ENCODE peak calls at places on chromosomes 13 and 19, in six cellular contexts. One of them, this sample, is unnamed.
A peak's percentile ranks its signal among the peaks of the same experiment; 100 is the strongest.

GRCh38 chr13:29125934-29126424 is 305.8 kb downstream of the MTUS2 start:
- DNase-seq in transverse colon: no peak
- DNase-seq in upper lobe of left lung: no peak
- DNase-seq in tibial nerve: no peak
- DNase-seq in K562: no peak
- DNase-seq in stomach: no peak
- DNase-seq in this sample: no peak

GRCh38 chr19:42074513-42075363 is 1.2 kb upstream of the ZNF574 start:
- DNase-seq in transverse colon: peak; percentile 43
- DNase-seq in upper lobe of left lung: no peak
- DNase-seq in tibial nerve: peak; percentile 17
- DNase-seq in K562: peak; percentile 75
- DNase-seq in stomach: no peak
- DNase-seq in this sample: peak; percentile 56

GRCh38 chr13:48181482-48182145 is 51.4 kb upstream of the ITM2B start:
- DNase-seq in transverse colon: no peak
- DNase-seq in upper lobe of left lung: no peak
- DNase-seq in tibial nerve: no peak
- DNase-seq in K562: no peak
- DNase-seq in stomach: no peak
- DNase-seq in this sample: no peak

GRCh38 chr19:42345191-42345812 is 19.9 kb downstream of the MEGF8 start:
- DNase-seq in transverse colon: no peak
- DNase-seq in upper lobe of left lung: no peak
- DNase-seq in tibial nerve: no peak
- DNase-seq in K562: no peak
- DNase-seq in stomach: no peak
- DNase-seq in this sample: no peak

GRCh38 chr13:75530536-75530935 is 7.1 kb downstream of the COMMD6 start:
- DNase-seq in transverse colon: no peak
- DNase-seq in upper lobe of left lung: no peak
- DNase-seq in tibial nerve: no peak
- DNase-seq in K562: no peak
- DNase-seq in stomach: no peak
- DNase-seq in this sample: no peak

GRCh38 chr13:109275848-109276247 is 510.5 kb downstream of the IRS2 start:
- DNase-seq in transverse colon: peak; percentile 40
- DNase-seq in upper lobe of left lung: no peak
- DNase-seq in tibial nerve: no peak
- DNase-seq in K562: no peak
- DNase-seq in stomach: no peak
- DNase-seq in this sample: no peak

GRCh38 chr19:13085673-13086072 is 17.0 kb downstream of the LYL1 start:
- DNase-seq in transverse colon: no peak
- DNase-seq in upper lobe of left lung: peak; percentile 89
- DNase-seq in tibial nerve: no peak
- DNase-seq in K562: no peak
- DNase-seq in stomach: no peak
- DNase-seq in this sample: no peak

GRCh38 chr19:12636631-12637030 is 25.9 kb downstream of the ZNF791 start:
- DNase-seq in transverse colon: no peak
- DNase-seq in upper lobe of left lung: no peak
- DNase-seq in tibial nerve: no peak
- DNase-seq in K562: no peak
- DNase-seq in stomach: no peak
- DNase-seq in this sample: no peak

GRCh38 chr13:30173301-30173605 is 134.1 kb downstream of the KATNAL1 start:
- DNase-seq in transverse colon: no peak
- DNase-seq in upper lobe of left lung: no peak
- DNase-seq in tibial nerve: no peak
- DNase-seq in K562: no peak
- DNase-seq in stomach: no peak
- DNase-seq in this sample: no peak

GRCh38 chr13:40189885-40190655 is 476.4 kb downstream of the FOXO1 start:
- DNase-seq in transverse colon: no peak
- DNase-seq in upper lobe of left lung: no peak
- DNase-seq in tibial nerve: no peak
- DNase-seq in K562: no peak
- DNase-seq in stomach: no peak
- DNase-seq in this sample: peak; percentile 42

GRCh38 chr13:109812375-109812774 is 26.0 kb upstream of the IRS2 start:
- DNase-seq in transverse colon: no peak
- DNase-seq in upper lobe of left lung: no peak
- DNase-seq in tibial nerve: no peak
- DNase-seq in K562: no peak
- DNase-seq in stomach: no peak
- DNase-seq in this sample: no peak

GRCh38 chr19:4831351-4832340 is at the start of gene TICAM1:
- DNase-seq in transverse colon: peak; percentile 90
- DNase-seq in upper lobe of left lung: peak; percentile 86
- DNase-seq in tibial nerve: peak; percentile 35
- DNase-seq in K562: peak; percentile 78
- DNase-seq in stomach: peak; percentile 80
- DNase-seq in this sample: peak; percentile 62

GRCh38 chr19:50486823-50487515 is 10.3 kb upstream of the GARIN5A start:
- DNase-seq in transverse colon: no peak
- DNase-seq in upper lobe of left lung: no peak
- DNase-seq in tibial nerve: no peak
- DNase-seq in K562: peak; percentile 58
- DNase-seq in stomach: no peak
- DNase-seq in this sample: no peak

GRCh38 chr13:44759222-44759721 is 183.1 kb upstream of the TSC22D1 start:
- DNase-seq in transverse colon: peak; percentile 32
- DNase-seq in upper lobe of left lung: no peak
- DNase-seq in tibial nerve: no peak
- DNase-seq in K562: no peak
- DNase-seq in stomach: peak; percentile 41
- DNase-seq in this sample: no peak

GRCh38 chr19:51107406-51108065 is 673 bp downstream of the CTU1 start:
- DNase-seq in transverse colon: no peak
- DNase-seq in upper lobe of left lung: no peak
- DNase-seq in tibial nerve: peak; percentile 8
- DNase-seq in K562: peak; percentile 55
- DNase-seq in stomach: no peak
- DNase-seq in this sample: no peak

GRCh38 chr13:24745516-24745860 is 18.5 kb upstream of the RNF17 start:
- DNase-seq in transverse colon: no peak
- DNase-seq in upper lobe of left lung: no peak
- DNase-seq in tibial nerve: no peak
- DNase-seq in K562: no peak
- DNase-seq in stomach: no peak
- DNase-seq in this sample: no peak

GRCh38 chr19:6033744-6034264 is 55.9 kb upstream of the RANBP3 start:
- DNase-seq in transverse colon: no peak
- DNase-seq in upper lobe of left lung: no peak
- DNase-seq in tibial nerve: no peak
- DNase-seq in K562: no peak
- DNase-seq in stomach: no peak
- DNase-seq in this sample: no peak

GRCh38 chr19:5775668-5776309 is 8.8 kb downstream of the PRR22 start:
- DNase-seq in transverse colon: no peak
- DNase-seq in upper lobe of left lung: no peak
- DNase-seq in tibial nerve: no peak
- DNase-seq in K562: no peak
- DNase-seq in stomach: no peak
- DNase-seq in this sample: no peak

GRCh38 chr13:40271931-40272775 is 394.3 kb downstream of the FOXO1 start:
- DNase-seq in transverse colon: peak; percentile 38
- DNase-seq in upper lobe of left lung: no peak
- DNase-seq in tibial nerve: peak; percentile 91
- DNase-seq in K562: no peak
- DNase-seq in stomach: peak; percentile 49
- DNase-seq in this sample: peak; percentile 86

GRCh38 chr19:42422576-42423461 is 4.4 kb downstream of the LIPE start:
- DNase-seq in transverse colon: peak; percentile 47
- DNase-seq in upper lobe of left lung: no peak
- DNase-seq in tibial nerve: no peak
- DNase-seq in K562: no peak
- DNase-seq in stomach: no peak
- DNase-seq in this sample: no peak

GRCh38 chr13:38191016-38191415 is 158.6 kb upstream of the UFM1 start:
- DNase-seq in transverse colon: no peak
- DNase-seq in upper lobe of left lung: no peak
- DNase-seq in tibial nerve: no peak
- DNase-seq in K562: no peak
- DNase-seq in stomach: no peak
- DNase-seq in this sample: no peak

GRCh38 chr19:45591004-45591637 is 6.5 kb upstream of the OPA3 start:
- DNase-seq in transverse colon: peak; percentile 73
- DNase-seq in upper lobe of left lung: peak; percentile 66
- DNase-seq in tibial nerve: no peak
- DNase-seq in K562: peak; percentile 84
- DNase-seq in stomach: peak; percentile 77
- DNase-seq in this sample: no peak

GRCh38 chr13:98014766-98015165 is 61.3 kb downstream of the IPO5 start:
- DNase-seq in transverse colon: no peak
- DNase-seq in upper lobe of left lung: no peak
- DNase-seq in tibial nerve: no peak
- DNase-seq in K562: no peak
- DNase-seq in stomach: no peak
- DNase-seq in this sample: no peak

GRCh38 chr13:108595416-108596257 is 33.8 kb upstream of the MYO16 start:
- DNase-seq in transverse colon: no peak
- DNase-seq in upper lobe of left lung: no peak
- DNase-seq in tibial nerve: no peak
- DNase-seq in K562: no peak
- DNase-seq in stomach: no peak
- DNase-seq in this sample: no peak

GRCh38 chr19:31058676-31059075 is 290.6 kb downstream of the TSHZ3 start:
- DNase-seq in transverse colon: no peak
- DNase-seq in upper lobe of left lung: no peak
- DNase-seq in tibial nerve: no peak
- DNase-seq in K562: no peak
- DNase-seq in stomach: no peak
- DNase-seq in this sample: no peak

GRCh38 chr19:29708553-29709439 is 6.3 kb downstream of the C19orf12 start:
- DNase-seq in transverse colon: peak; percentile 42
- DNase-seq in upper lobe of left lung: no peak
- DNase-seq in tibial nerve: no peak
- DNase-seq in K562: no peak
- DNase-seq in stomach: no peak
- DNase-seq in this sample: peak; percentile 34
- TF ChIP-seq EP300 in transverse colon: no peak
- TF ChIP-seq EP300 in upper lobe of left lung: no peak
- TF ChIP-seq EP300 in tibial nerve: peak; percentile 23
- TF ChIP-seq EP300 in K562: no peak
- TF ChIP-seq EP300 in stomach: no peak
- TF ChIP-seq EP300 in this sample: no peak

GRCh38 chr19:48897181-48897580 is 1.4 kb downstream of the TULP2 start:
- DNase-seq in transverse colon: no peak
- DNase-seq in upper lobe of left lung: no peak
- DNase-seq in tibial nerve: no peak
- DNase-seq in K562: no peak
- DNase-seq in stomach: no peak
- DNase-seq in this sample: no peak

GRCh38 chr19:48895226-48895625 is 3.3 kb downstream of the TULP2 start:
- DNase-seq in transverse colon: no peak
- DNase-seq in upper lobe of left lung: no peak
- DNase-seq in tibial nerve: no peak
- DNase-seq in K562: no peak
- DNase-seq in stomach: no peak
- DNase-seq in this sample: no peak

GRCh38 chr19:48900477-48901452 is 653 bp downstream of the NUCB1 start:
- DNase-seq in transverse colon: no peak
- DNase-seq in upper lobe of left lung: no peak
- DNase-seq in tibial nerve: no peak
- DNase-seq in K562: no peak
- DNase-seq in stomach: no peak
- DNase-seq in this sample: no peak

GRCh38 chr19:48896191-48896720 is 2.3 kb downstream of the TULP2 start:
- DNase-seq in transverse colon: peak; percentile 43
- DNase-seq in upper lobe of left lung: peak; percentile 56
- DNase-seq in tibial nerve: peak; percentile 71
- DNase-seq in K562: peak; percentile 84
- DNase-seq in stomach: no peak
- DNase-seq in this sample: peak; percentile 88

DNA sequence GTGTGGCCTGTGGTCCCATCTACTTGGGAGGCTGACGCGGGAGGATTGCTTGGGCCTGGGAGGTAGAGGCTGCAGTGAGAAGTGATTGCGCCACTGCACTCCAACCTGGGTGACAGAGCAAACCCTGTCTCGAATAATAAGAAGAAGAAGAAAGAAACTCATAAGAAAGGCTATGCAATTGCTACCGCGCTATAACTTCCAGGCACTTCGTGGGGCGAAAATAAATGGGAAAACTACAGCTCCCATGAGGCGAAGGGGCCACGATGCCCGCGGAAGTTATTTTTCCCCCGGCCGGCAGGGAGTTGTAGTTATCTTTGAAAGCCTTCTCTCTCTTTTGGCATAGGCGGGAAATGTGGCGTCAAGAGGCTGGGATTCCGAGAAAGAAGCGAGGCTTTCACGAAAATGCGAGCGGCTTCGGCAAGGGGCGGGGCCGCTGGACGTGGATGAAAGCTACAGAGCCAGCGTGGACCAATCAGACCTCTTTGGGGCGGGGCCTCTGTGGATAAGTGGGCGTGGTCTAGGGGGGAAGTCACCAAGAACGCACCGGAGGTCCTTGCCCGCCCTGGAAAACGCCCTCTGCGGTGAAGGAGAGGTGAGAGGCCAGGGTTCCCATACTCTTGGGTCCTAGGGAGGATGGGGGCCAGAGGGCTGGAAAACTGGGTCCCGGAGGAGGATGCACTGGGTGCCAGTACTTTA is at the start of gene NUCB1:
- DNase-seq in transverse colon: peak; percentile 99
- DNase-seq in upper lobe of left lung: peak; percentile 99
- DNase-seq in tibial nerve: peak; percentile 100
- DNase-seq in K562: peak; percentile 98
- DNase-seq in stomach: peak; percentile 99
- DNase-seq in this sample: peak; percentile 99
- TF ChIP-seq EP300 in transverse colon: peak; percentile 89
- TF ChIP-seq EP300 in upper lobe of left lung: no peak
- TF ChIP-seq EP300 in tibial nerve: peak; percentile 92
- TF ChIP-seq EP300 in K562: peak; percentile 73
- TF ChIP-seq EP300 in stomach: peak; percentile 73
- TF ChIP-seq EP300 in this sample: peak; percentile 98

DNA sequence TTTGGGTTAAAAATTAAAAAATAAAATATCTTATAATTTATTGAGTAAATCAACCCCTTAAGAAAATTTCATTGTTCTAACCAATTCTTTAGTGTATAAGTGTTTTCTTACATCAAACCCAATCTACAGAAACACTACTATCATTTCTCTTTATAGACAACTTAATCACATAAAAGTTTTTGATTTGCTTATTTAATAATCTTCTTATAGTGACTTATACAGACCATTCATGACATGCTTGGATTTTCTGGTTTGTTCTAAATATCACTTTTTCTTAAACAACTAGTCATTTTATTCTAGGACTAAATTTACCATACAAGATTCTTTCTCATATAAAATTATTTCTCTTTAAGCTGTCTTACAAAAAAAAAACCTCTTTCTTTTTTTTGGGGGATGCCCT is 27.3 kb upstream of the ZSCAN5A start:
- DNase-seq in transverse colon: no peak
- DNase-seq in upper lobe of left lung: no peak
- DNase-seq in tibial nerve: no peak
- DNase-seq in K562: no peak
- DNase-seq in stomach: no peak
- DNase-seq in this sample: no peak
- TF ChIP-seq EP300 in transverse colon: no peak
- TF ChIP-seq EP300 in upper lobe of left lung: no peak
- TF ChIP-seq EP300 in tibial nerve: no peak
- TF ChIP-seq EP300 in K562: no peak
- TF ChIP-seq EP300 in stomach: no peak
- TF ChIP-seq EP300 in this sample: no peak

GRCh38 chr13:53276265-53276664 is 247.7 kb downstream of the OLFM4 start:
- DNase-seq in transverse colon: no peak
- DNase-seq in upper lobe of left lung: no peak
- DNase-seq in tibial nerve: no peak
- DNase-seq in K562: no peak
- DNase-seq in stomach: no peak
- DNase-seq in this sample: no peak
- TF ChIP-seq EP300 in transverse colon: no peak
- TF ChIP-seq EP300 in upper lobe of left lung: no peak
- TF ChIP-seq EP300 in tibial nerve: no peak
- TF ChIP-seq EP300 in K562: no peak
- TF ChIP-seq EP300 in stomach: no peak
- TF ChIP-seq EP300 in this sample: no peak